ENCODE peak calls at places on chromosome 14, in five cellular contexts. O is K562, R is GM12878, Z is HepG2, P is HCT116. G is an unnamed sample.

GRCh38 chr14:99522457-99522891 is 41.3 kb downstream of the CCNK start:
- DNase-seq in P (no peak), R (no peak), O (peak), Z (no peak), G (no peak)

GRCh38 chr14:88868558-88869159 is 44.2 kb downstream of the TTC8 start:
- DNase-seq in R (no peak), O (no peak), P (peak), Z (peak), G (no peak)

GRCh38 chr14:41609704-41610183 is 3.1 kb downstream of the LRFN5 start:
- DNase-seq in R (no peak), O (no peak), Z (no peak), P (no peak), G (no peak)

GRCh38 chr14:73785336-73785833 is 66.2 kb upstream of the PTGR2 start:
- DNase-seq in O (no peak), R (no peak), Z (peak), P (no peak), G (no peak)

GRCh38 chr14:71574976-71575375 is 357.3 kb upstream of the RGS6 start:
- DNase-seq in R (no peak), Z (no peak), O (no peak), P (no peak), G (no peak)

GRCh38 chr14:68955164-68955921 is 23.8 kb downstream of the ACTN1 start:
- DNase-seq in O (no peak), R (no peak), P (no peak), Z (peak), G (no peak)

GRCh38 chr14:78005325-78005724 is 164.8 kb upstream of the NRXN3 start:
- DNase-seq in R (peak), Z (no peak), P (peak), O (peak), G (no peak)

GRCh38 chr14:84927096-84927910 is 602.6 kb upstream of the FLRT2 start:
- DNase-seq in O (no peak), R (no peak), P (no peak), Z (no peak), G (no peak)

GRCh38 chr14:69719501-69719951 is 47.4 kb upstream of the SRSF5 start:
- DNase-seq in O (no peak), R (no peak), P (no peak), Z (no peak), G (no peak)

GRCh38 chr14:72089625-72090024 is 157.4 kb downstream of the RGS6 start:
- DNase-seq in R (no peak), P (no peak), Z (no peak), O (no peak), G (no peak)

GRCh38 chr14:72800848-72801370 is 93.0 kb downstream of the DPF3 start:
- DNase-seq in R (no peak), Z (no peak), O (no peak), P (no peak), G (no peak)

GRCh38 chr14:102182901-102183619 is 43.4 kb downstream of the WDR20 start:
- DNase-seq in R (no peak), O (no peak), Z (no peak), P (no peak), G (no peak)

GRCh38 chr14:53367631-53368030 is 214.5 kb upstream of the DDHD1 start:
- DNase-seq in Z (no peak), O (no peak), P (no peak), R (no peak), G (no peak)

GRCh38 chr14:64422753-64423152 is 34.6 kb downstream of the MTHFD1 start:
- DNase-seq in P (no peak), R (no peak), Z (no peak), O (no peak), G (no peak)

GRCh38 chr14:86665975-86666374 is 1136.0 kb downstream of the FLRT2 start:
- DNase-seq in R (no peak), P (no peak), Z (no peak), O (no peak), G (no peak)

GRCh38 chr14:49505026-49505766 is 81.0 kb downstream of the RPS29 start:
- DNase-seq in P (peak), R (no peak), O (no peak), Z (no peak), G (no peak)

GRCh38 chr14:62015945-62016344 is 253.7 kb downstream of the SNAPC1 start:
- DNase-seq in Z (no peak), O (no peak), R (no peak), P (no peak), G (no peak)

GRCh38 chr14:73861060-73861459 is 9.4 kb downstream of the PTGR2 start:
- DNase-seq in Z (no peak), O (no peak), P (no peak), R (no peak), G (no peak)

GRCh38 chr14:67566908-67567307 is 33.2 kb downstream of the PIGH start:
- DNase-seq in R (no peak), O (no peak), Z (no peak), P (no peak), G (peak)

GRCh38 chr14:57262117-57262516 is 6.6 kb downstream of the EXOC5 start:
- DNase-seq in R (no peak), Z (no peak), P (no peak), O (no peak), G (no peak)

GRCh38 chr14:52694761-52695480 is 437 bp downstream of the ERO1A start:
- DNase-seq in Z (peak), P (no peak), R (peak), O (peak), G (no peak)

GRCh38 chr14:20667957-20668356 is 16.4 kb upstream of the RNASE4 start:
- DNase-seq in Z (no peak), R (peak), O (no peak), P (no peak), G (no peak)

GRCh38 chr14:99507860-99508640 is 26.8 kb downstream of the CCNK start:
- DNase-seq in O (no peak), R (no peak), Z (no peak), P (no peak), G (no peak)

GRCh38 chr14:67674139-67674479 is 323 bp downstream of the VTI1B start:
- DNase-seq in Z (peak), P (peak), O (peak), R (no peak), G (peak)

GRCh38 chr14:37452323-37452722 is 142.7 kb downstream of the FOXA1 start:
- DNase-seq in O (no peak), Z (no peak), P (no peak), R (no peak), G (no peak)

GRCh38 chr14:99412122-99413061 is 68.3 kb downstream of the SETD3 start:
- DNase-seq in P (no peak), R (no peak), O (no peak), Z (no peak), G (no peak)

GRCh38 chr14:100030441-100031153 is 34.6 kb upstream of the EVL start:
- DNase-seq in O (no peak), Z (no peak), P (no peak), R (no peak), G (no peak)

GRCh38 chr14:89368490-89369477 is 48.2 kb downstream of the FOXN3 start:
- DNase-seq in R (no peak), O (no peak), P (no peak), Z (peak), G (no peak)

GRCh38 chr14:25042362-25043299 is 7.3 kb downstream of the STXBP6 start:
- DNase-seq in Z (peak), P (no peak), R (no peak), O (peak), G (no peak)

GRCh38 chr14:52325126-52325525 is 11.0 kb downstream of the PTGER2 start:
- DNase-seq in R (peak), Z (no peak), P (no peak), O (no peak), G (no peak)

GRCh38 chr14:22824711-22825359 is 4.9 kb upstream of the MRPL52 start:
- DNase-seq in Z (peak), P (peak), R (no peak), O (peak), G (no peak)

GRCh38 chr14:78341827-78342389 is 171.7 kb downstream of the NRXN3 start:
- DNase-seq in O (no peak), Z (no peak), P (no peak), R (no peak), G (no peak)

GRCh38 chr14:32205984-32206383 is 2.9 kb upstream of the RNU6-8 start:
- DNase-seq in P (no peak), R (peak), Z (no peak), O (no peak), G (no peak)

GRCh38 chr14:100653409-100653808 is 66.2 kb upstream of the BEGAIN start:
- DNase-seq in O (peak), R (no peak), P (no peak), Z (no peak), G (no peak)

GRCh38 chr14:23172096-23172495 is 11.4 kb downstream of the SLC7A8 start:
- DNase-seq in O (no peak), R (no peak), Z (no peak), P (no peak), G (no peak)

GRCh38 chr14:71328954-71329353 is 421.7 kb downstream of the PCNX1 start:
- DNase-seq in R (no peak), Z (no peak), P (no peak), O (no peak), G (no peak)

GRCh38 chr14:33943081-33943480 is 7.8 kb downstream of the EGLN3 start:
- DNase-seq in P (no peak), O (no peak), R (no peak), Z (no peak), G (no peak)

GRCh38 chr14:52078093-52078492 is 9.2 kb upstream of the NID2 start:
- DNase-seq in Z (no peak), P (no peak), R (no peak), O (no peak), G (no peak)

GRCh38 chr14:55109846-55110245 is 19.2 kb upstream of the LGALS3 start:
- DNase-seq in R (no peak), O (no peak), Z (peak), P (no peak), G (no peak)

GRCh38 chr14:55111122-55111705 is 17.8 kb upstream of the LGALS3 start:
- DNase-seq in P (no peak), R (no peak), O (no peak), Z (no peak), G (no peak)

GRCh38 chr14:55104051-55104954 is 24.7 kb upstream of the LGALS3 start:
- DNase-seq in Z (no peak), O (no peak), P (no peak), R (no peak), G (no peak)

GRCh38 chr14:55105991-55106390 is 23.1 kb upstream of the LGALS3 start:
- DNase-seq in R (no peak), O (no peak), Z (no peak), P (no peak), G (no peak)

DNA sequence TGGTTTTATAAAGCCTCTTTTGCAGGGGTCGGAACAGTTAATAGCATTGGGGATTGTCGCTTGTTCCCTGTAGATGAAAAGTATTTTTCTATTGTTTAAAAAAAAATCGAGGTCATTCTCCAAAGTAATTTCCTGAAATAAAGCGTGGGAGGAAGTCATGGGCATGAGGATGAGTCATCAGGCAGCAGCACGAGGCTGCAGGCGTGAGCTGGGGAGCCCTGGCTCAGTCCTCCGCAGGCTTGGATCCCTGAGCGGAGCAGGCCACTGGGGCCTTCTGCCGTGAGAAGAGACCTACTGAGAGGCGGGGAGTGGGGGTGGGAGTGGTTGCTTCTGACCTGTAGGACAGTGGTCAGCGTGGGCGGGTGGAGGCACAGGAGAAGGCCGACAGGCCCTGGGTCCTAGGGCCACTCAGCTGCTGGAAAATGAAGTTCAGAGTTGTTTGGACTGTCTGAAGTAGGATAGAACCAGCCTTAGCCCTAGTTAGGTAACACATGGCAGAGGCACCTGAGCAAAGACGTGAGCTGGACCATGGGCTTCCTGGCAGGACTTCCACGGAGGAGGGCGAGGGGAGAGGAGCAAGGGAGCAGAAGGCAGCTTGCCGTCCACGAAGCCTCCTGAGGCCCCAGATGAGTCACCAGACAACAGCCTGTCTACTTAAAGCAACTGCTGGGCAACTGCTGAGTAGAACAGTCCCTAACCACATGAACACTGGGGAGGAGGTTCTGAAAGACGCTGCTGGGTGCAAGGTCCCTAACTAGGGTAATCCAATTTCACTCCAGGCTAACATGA is 21.1 kb upstream of the LGALS3 start:
- DNase-seq in R (no peak), O (peak), Z (peak), P (peak), G (no peak)
- TF ChIP-seq YY1 in R (no peak), O (no peak), Z (no peak), P (peak), G (no peak)

DNA sequence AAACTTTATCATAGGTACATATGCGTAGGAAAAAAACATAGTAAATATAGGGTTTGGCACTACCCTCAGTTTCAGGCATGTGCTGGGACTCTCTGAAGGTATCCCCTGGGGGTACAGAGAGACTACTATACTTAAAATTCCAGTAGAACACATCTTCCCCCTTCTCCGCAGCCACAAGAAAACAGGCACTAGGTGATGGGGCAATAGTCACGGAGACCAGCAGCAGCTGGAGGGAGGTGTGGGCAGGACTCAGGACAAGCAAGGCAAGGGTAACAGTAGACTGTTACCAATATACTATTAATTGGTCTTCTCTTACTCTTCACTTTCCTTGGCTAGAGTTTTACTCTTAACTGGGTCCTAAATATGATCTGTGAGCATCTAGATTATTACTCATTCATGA is 4.6 kb upstream of the PAPOLA start:
- DNase-seq in P (no peak), O (no peak), Z (no peak), R (no peak), G (no peak)
- TF ChIP-seq ZNF274 in P (no peak), O (no peak), Z (no peak), R (no peak), G (no peak)

GRCh38 chr14:65585216-65585615 is 172.7 kb downstream of the FUT8 start:
- DNase-seq in Z (no peak), O (no peak), P (no peak), R (no peak), G (no peak)
- TF ChIP-seq YY1 in Z (no peak), O (no peak), P (no peak), R (no peak), G (no peak)

DNA sequence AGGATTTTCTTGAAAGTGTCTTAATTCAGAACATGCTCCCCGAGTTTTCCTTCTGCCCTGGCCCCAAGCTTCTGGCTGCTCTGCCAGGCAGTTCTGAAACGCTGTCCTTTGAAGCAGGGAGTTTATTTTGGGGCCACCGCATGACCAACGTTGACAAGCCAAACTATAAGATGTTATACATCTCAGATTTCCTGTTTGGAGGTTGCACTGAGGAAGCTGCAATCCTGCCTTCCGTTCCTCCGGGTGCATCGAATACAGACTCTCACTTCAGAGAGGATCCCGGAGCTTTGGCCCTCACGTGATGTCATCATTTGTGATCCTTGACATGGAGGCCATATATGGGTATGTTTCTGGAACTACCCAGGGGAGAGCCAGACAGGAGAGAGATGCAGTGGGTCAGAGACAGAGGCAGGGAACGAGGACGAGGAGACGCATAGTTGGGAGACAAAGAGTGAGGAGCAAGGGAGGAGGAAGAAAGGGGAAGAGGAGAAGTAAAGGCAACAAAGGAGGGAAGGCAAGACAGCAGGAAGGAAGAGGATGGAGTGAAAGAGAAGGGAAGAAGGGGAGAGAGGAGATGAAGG is at the start of gene ASB2:
- DNase-seq in Z (no peak), R (no peak), P (no peak), O (no peak), G (no peak)
- TF ChIP-seq ZNF274 in Z (no peak), R (no peak), P (no peak), O (no peak), G (no peak)

GRCh38 chr14:103382375-103382774 is 2.8 kb upstream of the MARK3 start:
- DNase-seq in P (no peak), R (no peak), Z (no peak), O (no peak), G (no peak)
- TF ChIP-seq YY1 in P (no peak), R (no peak), Z (no peak), O (no peak), G (no peak)

GRCh38 chr14:104795468-104795780 is at the start of gene AKT1:
- DNase-seq in R (no peak), Z (no peak), P (no peak), O (peak), G (no peak)

GRCh38 chr14:104797112-104798044 is 1.8 kb upstream of the AKT1 start:
- DNase-seq in Z (peak), R (no peak), P (no peak), O (no peak), G (no peak)

GRCh38 chr14:104794641-104795467 is 694 bp downstream of the AKT1 start:
- DNase-seq in O (peak), Z (no peak), R (no peak), P (no peak), G (no peak)

GRCh38 chr14:104796682-104797081 is 1.1 kb upstream of the AKT1 start:
- DNase-seq in Z (no peak), O (no peak), P (no peak), R (no peak), G (no peak)

GRCh38 chr14:104795781-104796681 is 483 bp upstream of the AKT1 start:
- DNase-seq in R (no peak), O (no peak), Z (peak), P (no peak), G (no peak)
- TF ChIP-seq ZNF274 in R (no peak), O (no peak), Z (no peak), P (no peak), G (no peak)

DNA sequence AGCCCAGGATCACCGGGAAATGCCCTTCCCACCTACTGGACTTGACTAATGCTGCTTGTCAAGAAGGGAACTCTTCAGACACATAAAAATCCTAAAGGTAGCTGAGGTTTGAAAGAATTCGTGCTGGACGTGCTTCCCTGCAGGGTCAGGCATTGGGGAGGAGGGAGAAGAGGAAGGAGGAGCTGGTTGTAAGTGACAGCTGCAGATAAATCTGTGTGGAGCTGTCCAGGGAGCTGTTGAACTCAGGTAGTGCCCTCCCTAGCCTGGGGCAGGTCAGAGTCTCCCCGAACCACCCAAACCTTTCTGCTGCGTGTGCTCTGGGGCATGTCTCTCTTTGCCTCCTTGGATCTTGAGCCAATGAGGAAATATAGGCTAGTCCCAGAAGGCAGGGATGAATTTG is 23.7 kb upstream of the FOS start:
- DNase-seq in Z (no peak), O (no peak), R (no peak), P (no peak), G (no peak)
- TF ChIP-seq YY1 in Z (no peak), O (no peak), R (no peak), P (no peak), G (no peak)

DNA sequence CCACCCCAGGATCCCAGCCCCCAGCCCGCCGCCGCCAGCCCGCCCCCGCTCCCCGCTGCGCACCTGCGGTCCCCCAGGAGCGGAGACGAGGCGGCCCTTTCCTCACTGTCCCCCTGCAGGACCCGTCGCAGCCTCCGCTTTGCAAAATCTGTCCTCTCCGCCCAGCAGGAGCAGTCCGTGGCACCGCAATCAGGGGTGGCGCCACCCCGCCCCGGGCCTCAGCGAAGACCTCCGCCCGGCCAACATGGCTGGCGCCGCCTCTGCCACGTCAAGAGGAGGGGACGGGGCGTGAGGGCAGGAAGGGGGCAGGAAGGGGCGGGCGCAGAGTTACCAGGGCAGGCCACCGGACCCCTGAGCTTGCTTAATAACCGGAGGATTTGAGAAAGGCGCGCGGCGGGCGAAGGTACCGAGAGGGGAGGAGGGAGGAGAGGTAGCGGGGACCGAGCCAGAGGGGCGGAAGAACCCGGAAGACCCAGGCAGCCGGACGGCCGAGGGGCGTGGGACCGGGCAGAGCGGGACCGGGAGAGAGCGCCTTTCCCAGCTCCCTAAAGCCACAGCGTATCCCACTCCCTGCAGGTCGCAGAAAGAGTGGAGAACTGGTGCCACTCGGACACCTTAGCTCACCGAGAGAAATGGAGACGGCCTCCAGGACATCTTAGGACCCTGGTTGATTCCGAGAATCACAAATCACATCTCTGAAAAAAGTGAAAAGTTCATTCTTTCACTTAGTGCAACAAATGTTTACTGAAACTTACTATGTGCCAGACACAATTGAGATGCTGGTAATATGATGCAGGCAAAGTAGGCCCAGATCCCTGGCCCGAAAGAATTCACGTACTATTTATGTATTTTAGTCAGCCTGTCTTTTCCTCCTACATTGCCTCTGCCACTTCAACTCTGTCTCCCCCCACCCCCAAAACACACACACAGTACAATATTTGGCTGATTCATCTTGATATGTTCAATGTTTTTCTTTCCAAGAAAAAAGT is at the start of gene SEC23A:
- DNase-seq in Z (peak), P (peak), R (no peak), O (peak), G (peak)
- TF ChIP-seq ZNF274 in Z (peak), P (no peak), R (no peak), O (no peak), G (no peak)